ENCODE peak calls at places on chromosomes 3 and 15, in four cellular contexts. X is T-helper 1 cell, M is anterior cingulate cortex, C is IMR-90. O is an unnamed sample.

GRCh38 chr15:100703671-100704070 is 101.3 kb downstream of the ASB7 start:
- DNase-seq in C (no peak), X (no peak), M (no peak), O (no peak)

GRCh38 chr15:82044373-82045178 is 1.2 kb downstream of the MEX3B start:
- DNase-seq in X (peak; percentile 23), C (peak; percentile 81), M (peak; percentile 43), O (peak; percentile 45)

GRCh38 chr15:75606026-75606425 is 19.5 kb downstream of the SNUPN start:
- DNase-seq in C (no peak), X (no peak), M (no peak), O (no peak)

GRCh38 chr3:196774191-196774820 is 34.6 kb downstream of the PAK2 start:
- DNase-seq in M (no peak), X (no peak), C (no peak), O (no peak)

GRCh38 chr3:160617636-160618035 is 52.3 kb upstream of the KPNA4 start:
- DNase-seq in X (no peak), C (no peak), M (no peak), O (no peak)

GRCh38 chr3:4606915-4607314 is 113.8 kb downstream of the ITPR1 start:
- DNase-seq in M (no peak), X (no peak), C (no peak), O (no peak)

GRCh38 chr3:67037615-67038014 is 39.5 kb downstream of the KBTBD8 start:
- DNase-seq in C (peak; percentile 35), X (no peak), M (no peak), O (no peak)

GRCh38 chr15:74038707-74039655 is 43.4 kb downstream of the GOLGA6A start:
- DNase-seq in X (no peak), M (no peak), C (peak; percentile 77), O (no peak)

GRCh38 chr3:70747847-70748246 is 435.4 kb upstream of the MDFIC2 start:
- DNase-seq in X (no peak), M (no peak), C (no peak), O (no peak)

GRCh38 chr3:16412192-16412808 is 101.2 kb downstream of the RFTN1 start:
- DNase-seq in C (no peak), M (no peak), X (no peak), O (no peak)

GRCh38 chr3:3307491-3307890 is 128.0 kb upstream of the CRBN start:
- DNase-seq in C (no peak), M (no peak), X (no peak), O (no peak)

GRCh38 chr15:42494998-42495360 is 455 bp upstream of the SNAP23 start:
- DNase-seq in C (peak; percentile 77), X (no peak), M (peak; percentile 26), O (no peak)

GRCh38 chr15:39786444-39787056 is 3.9 kb upstream of the FSIP1 start:
- DNase-seq in X (peak; percentile 47), C (peak; percentile 75), M (no peak), O (no peak)

GRCh38 chr3:95134693-95135375 is 1072.0 kb downstream of the NSUN3 start:
- DNase-seq in M (no peak), C (no peak), X (no peak), O (no peak)

GRCh38 chr3:159239054-159239453 is 437.2 kb downstream of the MFSD1 start:
- DNase-seq in X (no peak), C (no peak), M (no peak), O (no peak)

GRCh38 chr3:111215481-111215880 is 143.9 kb downstream of the NECTIN3 start:
- DNase-seq in C (peak; percentile 47), M (no peak), X (no peak), O (no peak)

GRCh38 chr3:177377166-177377565 is 179.9 kb upstream of the TBL1XR1 start:
- DNase-seq in X (no peak), C (no peak), M (no peak), O (no peak)

GRCh38 chr3:70090322-70090913 is 90.9 kb downstream of the SAMMSON start:
- DNase-seq in X (no peak), M (no peak), C (peak; percentile 28), O (no peak)